ENCODE peak calls at places on chromosomes 13 and 19, in six cellular contexts. M is left ventricle myocardium inferior; D is CD4-positive, alpha-beta memory T cell; J is PC-3; V is thoracic aorta; O is pancreas. W is an unnamed sample.
A peak's percentile ranks its signal among the peaks of the same experiment; 100 is the strongest.

GRCh38 chr13:87671824-87672603 is 843 bp downstream of the SLITRK5 start:
- DNase-seq in M (no peak), D (no peak), J (no peak), V (no peak), O (no peak), W (no peak)

GRCh38 chr19:50837300-50837699 is 3.9 kb upstream of the KLK15 start:
- DNase-seq in M (no peak), D (no peak), J (no peak), V (no peak), O (no peak), W (no peak)

GRCh38 chr19:8025321-8025720 is 19.9 kb upstream of the ELAVL1 start:
- DNase-seq in M (no peak), D (no peak), J (no peak), V (no peak), O (no peak), W (no peak)

GRCh38 chr19:10321874-10322835 is 6.3 kb upstream of the FDX2 start:
- DNase-seq in M (no peak), D (no peak), J (no peak), V (no peak), O (no peak), W (no peak)

GRCh38 chr13:51803018-51803417 is 945 bp downstream of the DHRS12 start:
- DNase-seq in M (no peak), D (no peak), J (no peak), V (no peak), O (no peak), W (no peak)

GRCh38 chr13:99981115-99982020 is at the start of gene ZIC2:
- DNase-seq in M (no peak), D (no peak), J (peak; percentile 13), V (no peak), O (peak; percentile 71), W (peak; percentile 61)

GRCh38 chr19:821228-821975 is at the start of gene PLPPR3:
- DNase-seq in M (no peak), D (no peak), J (no peak), V (no peak), O (peak; percentile 60), W (no peak)

GRCh38 chr19:48698046-48698445 is 2.3 kb downstream of the FUT2 start:
- DNase-seq in M (no peak), D (no peak), J (peak; percentile 61), V (no peak), O (no peak), W (no peak)

GRCh38 chr13:46668302-46668720 is 115.3 kb downstream of the LRCH1 start:
- DNase-seq in M (peak; percentile 35), D (peak; percentile 4), J (peak; percentile 62), V (no peak), O (no peak), W (no peak)

GRCh38 chr13:45796421-45796960 is 55.1 kb downstream of the SIAH3 start:
- DNase-seq in M (no peak), D (no peak), J (no peak), V (no peak), O (no peak), W (no peak)

GRCh38 chr19:409006-409514 is at the start of gene C2CD4C:
- DNase-seq in M (no peak), D (peak; percentile 12), J (no peak), V (no peak), O (peak; percentile 83), W (no peak)

GRCh38 chr19:55005684-55006488 is 32.2 kb downstream of the GP6 start:
- DNase-seq in M (no peak), D (peak; percentile 90), J (peak; percentile 11), V (no peak), O (no peak), W (peak; percentile 94)

GRCh38 chr13:112658807-112659206 is 31.0 kb upstream of the ATP11A start:
- DNase-seq in M (no peak), D (no peak), J (no peak), V (no peak), O (no peak), W (no peak)

GRCh38 chr13:98988782-98989181 is 10.9 kb upstream of the DOCK9 start:
- DNase-seq in M (no peak), D (no peak), J (no peak), V (no peak), O (no peak), W (no peak)

GRCh38 chr13:50676602-50677001 is 166.9 kb downstream of the DLEU7 start:
- DNase-seq in M (no peak), D (no peak), J (peak; percentile 66), V (no peak), O (no peak), W (no peak)

GRCh38 chr13:39159393-39159792 is 121.1 kb downstream of the NHLRC3 start:
- DNase-seq in M (no peak), D (no peak), J (no peak), V (no peak), O (no peak), W (no peak)

GRCh38 chr13:84096221-84096620 is 213.9 kb upstream of the SLITRK1 start:
- DNase-seq in M (no peak), D (no peak), J (peak; percentile 4), V (no peak), O (no peak), W (no peak)

GRCh38 chr13:51068501-51068900 is 42.6 kb downstream of the C13orf42 start:
- DNase-seq in M (no peak), D (no peak), J (no peak), V (no peak), O (no peak), W (no peak)

GRCh38 chr13:30113983-30114491 is 193.3 kb downstream of the KATNAL1 start:
- DNase-seq in M (no peak), D (no peak), J (no peak), V (no peak), O (no peak), W (no peak)

GRCh38 chr19:18385675-18386542 is at the start of gene GDF15:
- DNase-seq in M (peak; percentile 61), D (no peak), J (peak; percentile 50), V (no peak), O (peak; percentile 93), W (no peak)

GRCh38 chr13:113468461-113469147 is 15.3 kb upstream of the ADPRHL1 start:
- DNase-seq in M (no peak), D (no peak), J (no peak), V (no peak), O (no peak), W (no peak)

GRCh38 chr19:6412111-6412999 is 12.3 kb downstream of the KHSRP start:
- DNase-seq in M (no peak), D (peak; percentile 49), J (peak; percentile 57), V (no peak), O (no peak), W (peak; percentile 45)

GRCh38 chr13:38693641-38694040 is 6.8 kb downstream of the FREM2 start:
- DNase-seq in M (no peak), D (no peak), J (no peak), V (no peak), O (no peak), W (no peak)

GRCh38 chr19:2202366-2202765 is 33.8 kb downstream of the PLEKHJ1 start:
- DNase-seq in M (no peak), D (no peak), J (no peak), V (no peak), O (no peak), W (no peak)

GRCh38 chr13:84607614-84608013 is 725.3 kb upstream of the SLITRK1 start:
- DNase-seq in M (no peak), D (no peak), J (peak; percentile 47), V (peak; percentile 6), O (no peak), W (no peak)

GRCh38 chr19:52415711-52416110 is 13.2 kb upstream of the ZNF534 start:
- DNase-seq in M (no peak), D (no peak), J (no peak), V (no peak), O (no peak), W (no peak)

GRCh38 chr19:16064209-16064889 is 11.9 kb upstream of the TPM4 start:
- DNase-seq in M (no peak), D (no peak), J (no peak), V (no peak), O (no peak), W (no peak)
- H3K4me1 ChIP-seq in M (peaks cover 14% of the 10 kb centered on the region), D (peaks cover 21% of the 10 kb centered on the region), J (peaks cover 10% of the 10 kb centered on the region), V (peaks cover 36% of the 10 kb centered on the region), O (no peaks in the 10 kb centered on the region), W (peaks cover 3% of the 10 kb centered on the region)

GRCh38 chr19:35305181-35305580 is 13.2 kb downstream of the MAG start:
- DNase-seq in M (no peak), D (no peak), J (no peak), V (no peak), O (no peak), W (no peak)

GRCh38 chr19:35302446-35302845 is 10.5 kb downstream of the MAG start:
- DNase-seq in M (no peak), D (no peak), J (no peak), V (no peak), O (no peak), W (no peak)

GRCh38 chr19:35301961-35302360 is 10.0 kb downstream of the MAG start:
- DNase-seq in M (no peak), D (no peak), J (no peak), V (no peak), O (no peak), W (no peak)

GRCh38 chr19:35304036-35304435 is 12.1 kb downstream of the MAG start:
- DNase-seq in M (no peak), D (no peak), J (no peak), V (no peak), O (no peak), W (no peak)

DNA sequence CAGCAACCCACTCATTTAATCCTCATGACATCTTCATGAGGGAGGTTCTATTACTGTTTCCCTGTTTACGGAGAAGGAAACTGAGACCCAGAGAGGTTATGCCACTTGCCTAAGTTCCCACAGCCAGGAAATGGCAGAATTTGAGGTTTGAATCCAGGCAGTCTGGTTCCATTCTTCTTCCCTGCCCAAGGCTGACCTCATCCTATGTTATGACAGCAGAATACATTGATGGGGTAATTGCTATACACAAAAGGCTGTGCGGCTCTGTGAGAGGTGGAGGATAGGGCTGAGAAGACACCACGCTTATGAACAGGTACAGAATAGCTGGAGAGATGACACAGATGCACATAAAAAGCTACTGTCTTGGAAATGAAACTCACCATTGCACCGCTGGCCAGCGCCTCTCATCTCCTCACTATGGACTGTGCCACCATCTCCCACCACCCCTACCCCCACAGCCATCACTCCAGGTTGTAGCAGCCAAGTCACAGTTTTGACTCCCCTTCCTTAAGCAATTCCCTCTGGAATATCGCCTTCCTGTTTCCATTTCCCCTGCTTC is 11.5 kb downstream of the MAG start:
- DNase-seq in M (no peak), D (no peak), J (no peak), V (no peak), O (no peak), W (no peak)
- H3K4me1 ChIP-seq in M (no peaks in the 10 kb centered on the region), D (no peaks in the 10 kb centered on the region), J (no peaks in the 10 kb centered on the region), V (no peaks in the 10 kb centered on the region), O (no peaks in the 10 kb centered on the region), W (no peaks in the 10 kb centered on the region)

GRCh38 chr19:56156768-56157167 is 15.7 kb downstream of the ZNF444 start:
- DNase-seq in M (peak; percentile 38), D (no peak), J (no peak), V (no peak), O (no peak), W (no peak)
- H3K4me1 ChIP-seq in M (peaks cover 26% of the 10 kb centered on the region), D (no peaks in the 10 kb centered on the region), J (no peaks in the 10 kb centered on the region), V (no peaks in the 10 kb centered on the region), O (peaks cover 16% of the 10 kb centered on the region), W (no peaks in the 10 kb centered on the region)

GRCh38 chr19:14476663-14477401 is 1.7 kb upstream of the PTGER1 start:
- DNase-seq in M (no peak), D (peak; percentile 32), J (peak; percentile 83), V (no peak), O (no peak), W (no peak)
- H3K4me1 ChIP-seq in M (peaks cover 55% of the 10 kb centered on the region), D (peaks cover 40% of the 10 kb centered on the region), J (peaks cover 29% of the 10 kb centered on the region), V (peaks cover 33% of the 10 kb centered on the region), O (peaks cover 5% of the 10 kb centered on the region), W (no peaks in the 10 kb centered on the region)

GRCh38 chr13:67200605-67201004 is 29.5 kb downstream of the PCDH9 start:
- DNase-seq in M (no peak), D (no peak), J (no peak), V (no peak), O (no peak), W (no peak)
- H3K4me1 ChIP-seq in M (peaks cover 9% of the 10 kb centered on the region), D (no peaks in the 10 kb centered on the region), J (no peaks in the 10 kb centered on the region), V (no peaks in the 10 kb centered on the region), O (no peaks in the 10 kb centered on the region), W (no peaks in the 10 kb centered on the region)